ENCODE peak calls at places on chromosome 18, in five cellular contexts. Q is neuronal stem cell, T is mesendoderm, O is H1, D is IMR-90. Z is an unnamed sample.

GRCh38 chr18:21452808-21453511 is 147.5 kb downstream of the ESCO1 start:
- DNase-seq in T (no peak), Q (no peak), D (no peak), O (no peak), Z (no peak)

GRCh38 chr18:80196528-80197320 is 50.6 kb downstream of the PARD6G start:
- DNase-seq in Q (peak; percentile 32), T (peak; percentile 82), D (peak; percentile 42), O (peak; percentile 45), Z (no peak)

GRCh38 chr18:8970843-8971242 is 131.7 kb upstream of the NDUFV2 start:
- DNase-seq in T (no peak), D (no peak), O (no peak), Q (no peak), Z (no peak)

GRCh38 chr18:31451625-31452024 is 4.1 kb downstream of the DSG3 start:
- DNase-seq in D (no peak), T (no peak), O (no peak), Q (no peak), Z (no peak)

GRCh38 chr18:39188278-39188677 is 1622.7 kb upstream of the CELF4 start:
- DNase-seq in T (no peak), O (no peak), Q (no peak), D (no peak), Z (peak; percentile 33)

GRCh38 chr18:24270937-24271380 is 126.7 kb downstream of the OSBPL1A start:
- DNase-seq in Q (peak; percentile 32), D (peak; percentile 63), T (peak; percentile 56), O (no peak), Z (no peak)

GRCh38 chr18:55448390-55448789 is 139.6 kb downstream of the TCF4 start:
- DNase-seq in T (no peak), Q (no peak), O (no peak), D (no peak), Z (no peak)

GRCh38 chr18:14978962-14979535 is 231.1 kb downstream of the ANKRD30B start:
- DNase-seq in O (peak; percentile 82), D (no peak), T (peak; percentile 55), Q (peak; percentile 5), Z (no peak)

GRCh38 chr18:55585586-55586521 is 2.1 kb downstream of the TCF4 start:
- DNase-seq in Q (no peak), T (peak; percentile 60), O (no peak), D (peak; percentile 35), Z (peak; percentile 32)

GRCh38 chr18:10013621-10014543 is 100.1 kb downstream of the VAPA start:
- DNase-seq in O (no peak), D (no peak), Q (no peak), T (no peak), Z (no peak)

GRCh38 chr18:76730901-76731300 is 91.5 kb upstream of the ZNF236 start:
- DNase-seq in D (no peak), T (no peak), O (no peak), Q (no peak), Z (no peak)

GRCh38 chr18:44682871-44683221 is 2.2 kb downstream of the SETBP1 start:
- DNase-seq in T (peak; percentile 94), O (peak; percentile 53), D (no peak), Q (peak; percentile 18), Z (peak; percentile 68)

GRCh38 chr18:54130631-54131030 is 93.8 kb downstream of the MBD2 start:
- DNase-seq in Q (no peak), T (peak; percentile 45), D (no peak), O (no peak), Z (no peak)

GRCh38 chr18:79697976-79698375 is 18.4 kb downstream of the CTDP1 start:
- DNase-seq in O (no peak), T (no peak), D (no peak), Q (no peak), Z (no peak)

GRCh38 chr18:25229080-25229479 is 122.9 kb downstream of the ZNF521 start:
- DNase-seq in T (peak; percentile 56), Q (no peak), D (peak; percentile 81), O (no peak), Z (no peak)

GRCh38 chr18:26052497-26052896 is 37.9 kb downstream of the SS18 start:
- DNase-seq in Q (no peak), D (peak; percentile 6), O (no peak), T (no peak), Z (no peak)

GRCh38 chr18:67510831-67511230 is 5.7 kb downstream of the DSEL start:
- DNase-seq in T (no peak), Q (no peak), O (no peak), D (peak; percentile 33), Z (no peak)

GRCh38 chr18:478679-479078 is 21.8 kb downstream of the COLEC12 start:
- DNase-seq in T (no peak), O (no peak), Q (no peak), D (peak; percentile 76), Z (no peak)

GRCh38 chr18:79738565-79739439 is 58.9 kb upstream of the KCNG2 start:
- DNase-seq in Q (no peak), D (no peak), T (no peak), O (no peak), Z (no peak)

GRCh38 chr18:77086656-77087390 is 45.8 kb downstream of the MBP start:
- DNase-seq in Q (no peak), T (no peak), D (no peak), O (no peak), Z (no peak)

GRCh38 chr18:8987250-8987649 is 115.2 kb upstream of the NDUFV2 start:
- DNase-seq in D (peak; percentile 23), T (no peak), Q (no peak), O (no peak), Z (no peak)

GRCh38 chr18:26549486-26550435 is 1.4 kb upstream of the KCTD1 start:
- DNase-seq in T (peak; percentile 75), D (peak; percentile 38), Q (peak; percentile 51), O (peak; percentile 75), Z (peak; percentile 60)

GRCh38 chr18:13973061-13973460 is 57.7 kb upstream of the MC2R start:
- DNase-seq in Q (no peak), O (no peak), D (no peak), T (peak; percentile 55), Z (peak; percentile 52)

GRCh38 chr18:13572721-13573120 is 153.6 kb downstream of the FAM210A start:
- DNase-seq in O (no peak), T (no peak), D (no peak), Q (no peak), Z (no peak)

GRCh38 chr18:23935804-23936203 is 78.8 kb upstream of the TTC39C start:
- DNase-seq in T (no peak), D (no peak), O (no peak), Q (no peak), Z (no peak)

GRCh38 chr18:54931152-54931551 is 28.1 kb downstream of the CCDC68 start:
- DNase-seq in T (peak; percentile 33), O (no peak), Q (no peak), D (no peak), Z (no peak)

GRCh38 chr18:59921384-59921891 is 21.6 kb downstream of the PMAIP1 start:
- DNase-seq in T (no peak), D (no peak), Q (no peak), O (no peak), Z (no peak)

GRCh38 chr18:13520306-13520705 is 206.1 kb downstream of the FAM210A start:
- DNase-seq in O (no peak), T (no peak), D (no peak), Q (no peak), Z (no peak)

GRCh38 chr18:8654482-8655451 is 45.5 kb downstream of the RAB12 start:
- DNase-seq in T (peak; percentile 69), O (no peak), D (peak; percentile 34), Q (no peak), Z (no peak)

GRCh38 chr18:22432672-22433137 is 15.0 kb upstream of the CTAGE1 start:
- DNase-seq in Q (no peak), D (peak; percentile 97), O (no peak), T (peak; percentile 56), Z (no peak)

GRCh38 chr18:68714356-68714706 is 577 bp downstream of the TMX3 start:
- DNase-seq in Q (no peak), O (peak; percentile 48), T (peak; percentile 45), D (no peak), Z (no peak)

GRCh38 chr18:7084766-7085080 is 32.9 kb downstream of the LAMA1 start:
- DNase-seq in T (no peak), Q (no peak), D (peak; percentile 86), O (no peak), Z (no peak)

GRCh38 chr18:24246143-24246542 is 107.3 kb downstream of the CABYR start:
- DNase-seq in O (no peak), Q (no peak), D (no peak), T (no peak), Z (no peak)

GRCh38 chr18:32468147-32468845 is 2.4 kb downstream of the GAREM1 start:
- DNase-seq in D (no peak), T (no peak), O (no peak), Q (no peak), Z (no peak)

GRCh38 chr18:32470136-32470712 is 458 bp downstream of the GAREM1 start:
- DNase-seq in T (peak; percentile 40), Q (peak; percentile 23), O (peak; percentile 59), D (peak; percentile 17), Z (peak; percentile 46)

GRCh38 chr18:32470713-32471633 is at the start of gene GAREM1:
- DNase-seq in T (peak; percentile 98), O (peak; percentile 91), Q (peak; percentile 94), D (peak; percentile 98), Z (peak; percentile 94)

GRCh38 chr18:32469190-32469611 is 1.5 kb downstream of the GAREM1 start:
- DNase-seq in O (no peak), T (peak; percentile 52), D (peak; percentile 36), Q (peak; percentile 15), Z (no peak)

GRCh38 chr18:32469691-32470131 is 971 bp downstream of the GAREM1 start:
- DNase-seq in Q (peak; percentile 15), O (no peak), T (peak; percentile 26), D (peak; percentile 10), Z (no peak)
- H3K4ac ChIP-seq in Q (no peak overlapping the region), O (no peak overlapping the region), T (no peak overlapping the region), D (no peak overlapping the region), Z (no peak overlapping the region)

DNA sequence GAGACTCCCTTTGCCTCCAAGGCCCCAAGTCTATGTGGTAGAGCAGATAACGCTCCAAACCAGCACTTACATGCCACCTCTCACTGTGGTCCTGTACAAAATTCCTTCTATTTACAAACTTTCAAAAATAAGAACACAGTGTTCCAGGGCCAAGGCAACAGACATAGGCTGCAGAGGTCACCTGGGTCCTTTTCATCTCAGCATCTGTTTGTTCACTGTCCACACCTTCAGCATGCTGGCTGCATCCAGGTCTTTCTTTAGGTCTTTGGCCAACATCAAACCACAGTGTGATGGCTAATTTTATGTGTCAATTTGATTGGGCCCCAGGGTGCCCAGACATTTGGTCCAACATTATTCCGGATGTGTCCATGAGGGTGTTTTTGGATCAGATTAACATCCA is 20.0 kb upstream of the INO80C start:
- DNase-seq in D (no peak), O (no peak), T (no peak), Q (no peak), Z (no peak)
- H3K4ac ChIP-seq in D (no peak overlapping the region), O (no peak overlapping the region), T (no peak overlapping the region), Q (no peak overlapping the region), Z (no peak overlapping the region)

GRCh38 chr18:36849288-36850011 is 20.5 kb downstream of the KIAA1328 start:
- DNase-seq in D (peak; percentile 75), Q (no peak), T (no peak), O (no peak), Z (no peak)
- H3K4ac ChIP-seq in D (no peak overlapping the region), Q (no peak overlapping the region), T (no peak overlapping the region), O (no peak overlapping the region), Z (no peak overlapping the region)

GRCh38 chr18:51006061-51006818 is 23.8 kb upstream of the SMAD4 start:
- DNase-seq in O (no peak), D (no peak), Q (no peak), T (peak; percentile 90), Z (no peak)
- H3K4ac ChIP-seq in O (no peak overlapping the region), D (no peak overlapping the region), Q (no peak overlapping the region), T (no peak overlapping the region), Z (no peak overlapping the region)

GRCh38 chr18:35347991-35348390 is 3.8 kb upstream of the ZNF24 start:
- DNase-seq in O (no peak), D (no peak), T (no peak), Q (no peak), Z (no peak)
- H3K4ac ChIP-seq in O (no peak overlapping the region), D (no peak overlapping the region), T (no peak overlapping the region), Q (no peak overlapping the region), Z (no peak overlapping the region)

Z was measured in H9.